ENCODE peak calls at places on chromosomes 16 and 17, in eight cellular contexts. U, Y, P, F, V, B, G and O are unnamed samples.

GRCh38 chr16:23274968-23275367 is 27.1 kb upstream of the SCNN1B start:
- DNase-seq in G (no peak), P (no peak), B (no peak), Y (no peak), V (no peak), F (no peak), U (peak), O (no peak)

GRCh38 chr17:2418572-2418971 is 17.7 kb upstream of the MNT start:
- DNase-seq in V (no peak), G (peak), B (no peak), Y (no peak), F (no peak), U (no peak), P (no peak), O (no peak)

GRCh38 chr16:89422527-89422904 is 67.8 kb downstream of the ANKRD11 start:
- DNase-seq in U (no peak), F (no peak), B (no peak), G (no peak), P (no peak), V (no peak), Y (no peak), O (no peak)

GRCh38 chr16:88405325-88406060 is 22.7 kb downstream of the ZNF469 start:
- DNase-seq in F (no peak), B (no peak), G (no peak), Y (no peak), U (no peak), P (no peak), V (peak), O (no peak)

GRCh38 chr17:64615025-64615677 is 47.0 kb downstream of the SMURF2 start:
- DNase-seq in P (no peak), G (no peak), B (no peak), V (no peak), F (no peak), U (no peak), Y (no peak), O (no peak)

GRCh38 chr17:59357219-59357699 is 25.8 kb downstream of the YPEL2 start:
- DNase-seq in B (no peak), G (no peak), U (no peak), P (no peak), Y (no peak), V (no peak), F (no peak), O (no peak)

GRCh38 chr16:67652578-67653130 is 7.4 kb downstream of the ACD start:
- DNase-seq in P (no peak), V (no peak), U (no peak), Y (no peak), F (no peak), G (no peak), B (no peak), O (no peak)

GRCh38 chr16:58815188-58815888 is 81.2 kb upstream of the GOT2 start:
- DNase-seq in P (no peak), G (no peak), V (no peak), F (no peak), B (no peak), U (peak), Y (no peak), O (no peak)

GRCh38 chr17:78672880-78673371 is 95.7 kb upstream of the DNAH17 start:
- DNase-seq in G (no peak), Y (no peak), V (no peak), B (no peak), F (no peak), U (peak), P (no peak), O (no peak)

GRCh38 chr17:57625957-57626356 is 119.1 kb downstream of the CCDC182 start:
- DNase-seq in B (no peak), P (no peak), F (no peak), G (no peak), U (no peak), V (no peak), Y (no peak), O (no peak)

GRCh38 chr17:83200746-83201145 is 121.3 kb downstream of the METRNL start:
- DNase-seq in P (peak), B (peak), U (no peak), Y (peak), V (no peak), G (no peak), F (no peak), O (peak)

GRCh38 chr17:65163990-65164495 is 26.9 kb downstream of the RGS9 start:
- DNase-seq in Y (no peak), U (peak), B (no peak), P (no peak), V (peak), G (no peak), F (peak), O (no peak)

GRCh38 chr16:17529982-17530760 is 59.4 kb upstream of the XYLT1 start:
- DNase-seq in V (no peak), G (no peak), P (no peak), U (no peak), F (peak), Y (no peak), B (no peak), O (no peak)

GRCh38 chr17:4948166-4948996 is at the start of gene PFN1:
- DNase-seq in G (peak), P (peak), Y (peak), B (peak), V (peak), F (peak), U (peak), O (peak)

GRCh38 chr17:58352018-58352842 is at the start of gene SUPT4H1:
- DNase-seq in V (peak), U (peak), B (peak), Y (peak), P (peak), G (peak), F (peak), O (peak)

GRCh38 chr16:86619263-86619935 is 41.0 kb downstream of the FOXL1 start:
- DNase-seq in P (no peak), G (no peak), Y (peak), V (no peak), B (no peak), U (peak), F (no peak), O (peak)

GRCh38 chr17:28957992-28958355 is 6.7 kb upstream of the PHF12 start:
- DNase-seq in P (no peak), G (no peak), V (no peak), B (no peak), U (no peak), Y (no peak), F (no peak), O (no peak)

GRCh38 chr17:63550816-63551639 is 751 bp downstream of the DCAF7 start:
- DNase-seq in Y (no peak), V (peak), F (peak), G (no peak), B (no peak), P (no peak), U (peak), O (no peak)

GRCh38 chr17:76539631-76540271 is at the start of gene PRCD:
- DNase-seq in B (no peak), Y (no peak), G (no peak), F (no peak), V (no peak), U (peak), P (peak), O (peak)
- TF ChIP-seq CTCF in B (no peak), Y (no peak), G (no peak), F (no peak), V (no peak), U (no peak), P (no peak), O (no peak)

DNA sequence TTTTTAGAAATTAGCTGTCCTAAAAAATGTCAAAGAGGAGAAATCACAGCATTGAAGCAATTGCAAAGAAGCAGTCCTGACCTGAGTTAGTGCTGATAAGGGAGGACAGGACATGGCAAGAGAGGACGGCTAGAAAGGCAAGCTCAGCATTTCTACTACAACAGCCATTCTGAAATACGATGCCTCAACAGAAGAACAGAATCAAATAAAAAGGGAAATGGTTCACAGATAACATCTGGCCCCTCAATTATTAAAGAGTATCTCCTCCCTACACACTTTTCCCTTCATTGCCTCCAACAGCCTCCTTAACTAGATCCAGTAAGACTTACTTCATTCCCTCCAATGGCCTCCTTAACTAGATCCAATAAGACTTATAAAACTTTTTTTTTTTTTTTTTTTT is 18.2 kb downstream of the VPS53 start:
- DNase-seq in V (no peak), G (no peak), U (no peak), B (no peak), F (no peak), P (no peak), Y (no peak), O (no peak)
- H3K4me3 ChIP-seq in V (no peak), G (no peak), U (no peak), B (no peak), F (no peak), P (no peak), Y (no peak), O (no peak)

GRCh38 chr17:50534222-50534978 is 1.9 kb downstream of the EPN3 start:
- DNase-seq in U (peak), V (peak), P (no peak), F (peak), G (peak), B (no peak), Y (no peak), O (no peak)
- TF ChIP-seq POLR2A in U (no peak), V (no peak), P (no peak), F (peak), G (peak), B (no peak), Y (no peak), O (no peak)

GRCh38 chr17:42553161-42553818 is 567 bp downstream of the HSD17B1 start:
- DNase-seq in U (peak), B (no peak), V (no peak), Y (no peak), P (no peak), G (no peak), F (no peak), O (no peak)
- TF ChIP-seq CTCF in U (no peak), B (no peak), V (no peak), Y (no peak), P (no peak), G (no peak), F (no peak), O (no peak)

GRCh38 chr17:41167561-41167960 is 460 bp downstream of the KRTAP4-3 start:
- DNase-seq in P (no peak), Y (no peak), G (no peak), F (no peak), U (no peak), V (no peak), B (no peak), O (no peak)

GRCh38 chr17:41160648-41161047 is at the start of gene KRTAP4-4:
- DNase-seq in F (no peak), B (no peak), V (no peak), P (no peak), U (no peak), Y (no peak), G (no peak), O (no peak)

GRCh38 chr17:41168121-41168520 is at the start of gene KRTAP4-3:
- DNase-seq in G (no peak), U (no peak), Y (no peak), B (no peak), V (no peak), P (no peak), F (no peak), O (no peak)

DNA sequence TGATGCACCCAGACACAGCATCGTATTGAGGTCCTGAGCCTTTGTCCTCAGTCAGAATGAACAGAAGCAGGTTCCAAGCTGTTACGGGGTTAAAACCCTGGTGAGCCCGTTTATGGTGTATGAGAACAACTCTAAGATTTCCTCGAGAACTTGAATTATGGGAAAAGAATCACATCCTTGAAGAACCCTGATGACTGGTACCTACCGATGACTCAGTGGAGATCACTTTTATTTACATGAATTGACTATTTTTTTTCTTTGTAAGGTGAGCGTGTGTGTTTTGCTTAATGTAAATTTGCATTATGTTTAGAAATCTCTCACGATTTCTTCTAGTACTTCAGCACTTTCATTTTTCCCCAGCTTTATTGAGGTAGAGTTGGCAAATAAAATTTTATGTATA is 3.3 kb upstream of the KRTAP4-4 start:
- DNase-seq in B (no peak), F (no peak), U (no peak), G (no peak), P (no peak), Y (no peak), V (no peak), O (no peak)
- H3K4me3 ChIP-seq in B (no peak), F (no peak), U (no peak), G (no peak), P (no peak), Y (no peak), V (no peak), O (no peak)

DNA sequence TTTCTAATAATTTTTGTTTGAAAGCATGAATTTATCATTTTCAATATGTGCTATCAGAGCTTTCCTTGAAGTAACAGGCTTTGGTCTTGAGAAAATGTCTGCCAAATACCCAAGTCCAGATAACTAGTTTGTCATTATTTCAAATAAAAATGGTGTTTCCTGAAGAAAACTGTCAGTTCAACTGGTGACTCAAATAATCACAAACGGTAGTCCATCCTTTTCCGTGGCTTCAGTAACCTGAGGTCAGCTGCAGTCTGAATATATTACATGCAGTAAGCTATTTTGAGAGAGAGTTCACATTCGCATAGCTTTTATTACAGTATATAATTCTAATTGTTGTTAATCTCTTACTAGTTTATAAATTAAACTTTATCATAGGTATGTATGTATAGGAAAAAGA is 9.3 kb downstream of the SAP30BP start:
- DNase-seq in P (no peak), U (no peak), F (no peak), G (no peak), Y (no peak), B (no peak), V (no peak), O (no peak)
- TF ChIP-seq POLR2A in P (no peak), U (no peak), F (no peak), G (no peak), Y (no peak), B (no peak), V (no peak), O (no peak)

GRCh38 chr17:82173351-82174041 is 39.1 kb downstream of the CCDC57 start:
- DNase-seq in F (no peak), G (no peak), V (no peak), U (no peak), Y (no peak), P (no peak), B (no peak), O (no peak)
- TF ChIP-seq CTCF in F (no peak), G (no peak), V (no peak), U (no peak), Y (no peak), P (no peak), B (no peak), O (no peak)

GRCh38 chr16:11583171-11583570 is 3.5 kb downstream of the LITAF start:
- DNase-seq in U (no peak), P (no peak), G (no peak), Y (no peak), B (no peak), F (no peak), V (no peak), O (no peak)
- H3K4me3 ChIP-seq in U (peak), P (no peak), G (no peak), Y (no peak), B (no peak), F (no peak), V (no peak), O (no peak)